ENCODE peak calls at places on chromosomes 1 and 21, in five cellular contexts. One of them, this sample, is unnamed.

GRCh38 chr1:54591127-54591756 is 32.1 kb downstream of the FAM151A start:
- DNase-seq in H1: no peak
- DNase-seq in endothelial cell of umbilical vein: no peak
- DNase-seq in K562: no peak
- DNase-seq in HCT116: no peak
- DNase-seq in this sample: no peak

GRCh38 chr1:30968220-30968971 is 59.8 kb upstream of the SDC3 start:
- DNase-seq in K562: no peak
- DNase-seq in endothelial cell of umbilical vein: no peak
- DNase-seq in H1: no peak
- DNase-seq in HCT116: no peak
- DNase-seq in this sample: no peak

GRCh38 chr1:234709473-234710279 is 99.7 kb upstream of the IRF2BP2 start:
- DNase-seq in endothelial cell of umbilical vein: no peak
- DNase-seq in HCT116: no peak
- DNase-seq in K562: no peak
- DNase-seq in H1: no peak
- DNase-seq in this sample: no peak

GRCh38 chr1:99571092-99571734 is 74.7 kb upstream of the PALMD start:
- DNase-seq in HCT116: no peak
- DNase-seq in endothelial cell of umbilical vein: no peak
- DNase-seq in H1: no peak
- DNase-seq in K562: no peak
- DNase-seq in this sample: no peak

GRCh38 chr1:41366428-41367101 is 5.3 kb downstream of the FOXO6 start:
- DNase-seq in HCT116: no peak
- DNase-seq in K562: no peak
- DNase-seq in H1: no peak
- DNase-seq in endothelial cell of umbilical vein: no peak
- DNase-seq in this sample: no peak

GRCh38 chr1:40432644-40433385 is 17.5 kb upstream of the ZFP69B start:
- DNase-seq in endothelial cell of umbilical vein: peak
- DNase-seq in K562: no peak
- DNase-seq in HCT116: no peak
- DNase-seq in H1: no peak
- DNase-seq in this sample: no peak

GRCh38 chr1:109975718-109976117 is 8.8 kb upstream of the AHCYL1 start:
- DNase-seq in endothelial cell of umbilical vein: peak
- DNase-seq in K562: no peak
- DNase-seq in H1: no peak
- DNase-seq in HCT116: no peak
- DNase-seq in this sample: no peak

GRCh38 chr1:175839678-175840669 is 96.6 kb upstream of the TNR start:
- DNase-seq in H1: no peak
- DNase-seq in endothelial cell of umbilical vein: peak
- DNase-seq in K562: no peak
- DNase-seq in HCT116: no peak
- DNase-seq in this sample: no peak

GRCh38 chr1:88799433-88799832 is 91.9 kb downstream of the GTF2B start:
- DNase-seq in endothelial cell of umbilical vein: no peak
- DNase-seq in HCT116: no peak
- DNase-seq in K562: no peak
- DNase-seq in H1: no peak
- DNase-seq in this sample: no peak

GRCh38 chr1:111221276-111221632 is 6.3 kb upstream of the CHI3L2 start:
- DNase-seq in endothelial cell of umbilical vein: no peak
- DNase-seq in H1: no peak
- DNase-seq in HCT116: no peak
- DNase-seq in K562: no peak
- DNase-seq in this sample: no peak

GRCh38 chr21:14773777-14774345 is 227.7 kb upstream of the SAMSN1 start:
- DNase-seq in HCT116: peak
- DNase-seq in K562: peak
- DNase-seq in H1: peak
- DNase-seq in endothelial cell of umbilical vein: peak
- DNase-seq in this sample: peak

GRCh38 chr1:197521118-197521739 is 253.2 kb downstream of the CRB1 start:
- DNase-seq in H1: no peak
- DNase-seq in HCT116: peak
- DNase-seq in endothelial cell of umbilical vein: peak
- DNase-seq in K562: peak
- DNase-seq in this sample: no peak

GRCh38 chr1:74396942-74397341 is 115.5 kb downstream of the LRRC53 start:
- DNase-seq in endothelial cell of umbilical vein: no peak
- DNase-seq in K562: no peak
- DNase-seq in HCT116: no peak
- DNase-seq in H1: no peak
- DNase-seq in this sample: no peak

GRCh38 chr1:26083246-26083645 is 15.8 kb upstream of the TRIM63 start:
- DNase-seq in H1: no peak
- DNase-seq in K562: no peak
- DNase-seq in HCT116: no peak
- DNase-seq in endothelial cell of umbilical vein: no peak
- DNase-seq in this sample: no peak

GRCh38 chr1:206471993-206472392 is 1.7 kb downstream of the IKBKE start:
- DNase-seq in endothelial cell of umbilical vein: no peak
- DNase-seq in H1: no peak
- DNase-seq in K562: no peak
- DNase-seq in HCT116: no peak
- DNase-seq in this sample: no peak

GRCh38 chr1:20402585-20403422 is 83.2 kb downstream of the CAMK2N1 start:
- DNase-seq in K562: no peak
- DNase-seq in H1: no peak
- DNase-seq in endothelial cell of umbilical vein: no peak
- DNase-seq in HCT116: no peak
- DNase-seq in this sample: no peak

GRCh38 chr1:63522891-63523728 is at the start of the genes EFCAB7 and ITGB3BP:
- DNase-seq in endothelial cell of umbilical vein: peak
- DNase-seq in H1: peak
- DNase-seq in HCT116: peak
- DNase-seq in K562: peak
- DNase-seq in this sample: peak

GRCh38 chr1:47755368-47755990 is 241.7 kb downstream of the TRABD2B start:
- DNase-seq in endothelial cell of umbilical vein: no peak
- DNase-seq in K562: peak
- DNase-seq in H1: peak
- DNase-seq in HCT116: peak
- DNase-seq in this sample: no peak

DNA sequence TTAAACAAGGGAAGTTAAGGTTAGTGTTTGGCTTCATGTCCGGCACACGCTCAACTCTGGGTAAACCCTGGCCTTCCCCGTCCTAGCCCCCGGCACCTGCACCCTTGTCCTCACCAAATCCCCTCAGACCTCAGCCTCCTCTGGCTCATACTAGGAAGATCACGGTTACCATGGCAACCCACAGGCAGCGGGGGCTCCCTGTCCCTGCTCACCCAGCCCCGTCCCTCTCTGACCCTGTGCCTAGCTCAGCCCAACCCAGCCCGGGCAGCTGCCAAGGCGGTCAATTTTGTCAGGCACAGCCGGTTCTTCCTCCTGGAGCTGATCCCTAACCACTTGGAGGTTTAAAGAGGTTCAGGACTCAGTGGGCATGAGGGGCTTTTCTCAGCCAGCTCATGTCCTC is 49.1 kb upstream of the IGSF21 start:
- DNase-seq in HCT116: no peak
- DNase-seq in K562: no peak
- DNase-seq in H1: no peak
- DNase-seq in endothelial cell of umbilical vein: no peak
- DNase-seq in this sample: no peak
- H3K9ac ChIP-seq in HCT116: no peak
- H3K9ac ChIP-seq in K562: no peak
- H3K9ac ChIP-seq in H1: no peak
- H3K9ac ChIP-seq in endothelial cell of umbilical vein: no peak
- H3K9ac ChIP-seq in this sample: no peak

DNA sequence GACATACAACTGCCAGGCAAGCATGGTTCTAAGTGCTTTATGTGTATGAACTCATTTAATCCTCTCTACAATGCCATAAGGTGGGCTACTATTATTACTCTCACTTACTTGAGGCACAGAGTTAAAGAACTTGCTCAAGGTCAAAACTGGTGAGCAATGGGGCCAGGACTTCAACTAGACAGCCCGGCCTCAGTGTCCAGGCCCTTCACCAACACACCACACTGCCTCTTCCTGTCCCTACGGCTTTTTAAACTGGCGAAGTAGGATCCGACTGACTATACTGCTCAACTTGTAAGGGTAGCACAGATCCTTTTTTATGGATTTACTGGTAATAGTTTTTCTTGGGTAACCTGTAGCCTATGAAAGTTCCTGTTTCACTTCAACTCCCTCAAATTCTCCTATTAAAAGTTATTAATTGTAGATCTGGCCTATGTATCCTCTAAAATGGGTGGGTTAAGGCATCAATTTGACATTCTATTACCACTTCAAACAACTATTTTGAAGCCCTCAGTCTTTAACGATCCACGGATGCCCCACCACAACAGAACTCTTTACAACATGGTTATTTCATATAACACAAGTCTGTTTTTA is 4.3 kb downstream of the ERRFI1 start:
- DNase-seq in K562: no peak
- DNase-seq in endothelial cell of umbilical vein: no peak
- DNase-seq in HCT116: no peak
- DNase-seq in H1: no peak
- DNase-seq in this sample: no peak
- TF ChIP-seq POLR2AphosphoS5 in K562: no peak
- TF ChIP-seq POLR2AphosphoS5 in endothelial cell of umbilical vein: no peak
- TF ChIP-seq POLR2AphosphoS5 in HCT116: peak
- TF ChIP-seq POLR2AphosphoS5 in H1: no peak
- TF ChIP-seq POLR2AphosphoS5 in this sample: no peak

GRCh38 chr1:147833231-147833840 is 69.3 kb upstream of the GJA8 start:
- DNase-seq in K562: no peak
- DNase-seq in H1: peak
- DNase-seq in HCT116: no peak
- DNase-seq in endothelial cell of umbilical vein: no peak
- DNase-seq in this sample: no peak
- H3K9ac ChIP-seq in K562: no peak
- H3K9ac ChIP-seq in H1: no peak
- H3K9ac ChIP-seq in HCT116: no peak
- H3K9ac ChIP-seq in endothelial cell of umbilical vein: no peak
- H3K9ac ChIP-seq in this sample: no peak

GRCh38 chr1:183604811-183605210 is 14.6 kb upstream of the NCF2 start:
- DNase-seq in endothelial cell of umbilical vein: no peak
- DNase-seq in HCT116: no peak
- DNase-seq in H1: no peak
- DNase-seq in K562: no peak
- DNase-seq in this sample: no peak
- TF ChIP-seq POLR2AphosphoS5 in endothelial cell of umbilical vein: no peak
- TF ChIP-seq POLR2AphosphoS5 in HCT116: no peak
- TF ChIP-seq POLR2AphosphoS5 in H1: no peak
- TF ChIP-seq POLR2AphosphoS5 in K562: no peak
- TF ChIP-seq POLR2AphosphoS5 in this sample: no peak

DNA sequence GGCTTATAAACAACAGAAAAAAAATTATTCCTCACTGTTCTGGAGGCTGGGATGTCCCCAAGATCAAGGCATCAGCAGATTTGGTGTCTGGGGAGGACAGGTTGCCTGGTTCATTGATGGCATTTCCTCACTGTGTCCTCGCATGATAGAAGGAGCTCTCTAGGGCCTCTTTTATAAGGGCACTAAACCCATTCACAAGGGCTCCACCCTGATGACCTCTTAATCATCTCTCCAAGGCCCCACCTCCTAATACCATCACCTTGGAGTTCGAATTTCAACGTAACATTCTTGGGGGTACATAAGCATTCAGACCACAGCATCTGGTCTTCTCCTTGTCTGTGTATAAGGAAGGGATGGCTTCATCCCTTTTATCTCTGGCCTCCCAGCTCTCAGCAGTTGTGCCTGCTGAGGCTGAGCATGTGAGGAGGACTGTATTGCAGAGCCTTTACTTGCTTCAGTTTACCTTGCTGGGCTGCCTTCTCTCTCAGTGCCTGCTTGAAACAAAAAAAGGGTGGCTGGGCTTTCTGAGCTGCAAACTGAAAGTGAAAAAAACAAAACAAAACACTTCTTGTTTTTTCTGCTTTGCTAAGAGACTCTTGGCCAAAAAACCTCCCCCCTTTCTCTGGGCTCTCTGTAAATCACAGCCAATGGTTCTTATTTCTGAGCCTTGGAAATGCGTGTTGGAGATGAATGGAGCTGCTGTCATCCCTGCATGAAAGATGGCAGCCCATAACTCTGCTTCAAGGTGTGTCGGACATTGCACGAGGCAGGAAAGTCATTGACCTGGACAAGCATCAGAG is 75.8 kb downstream of the RHOU start:
- DNase-seq in K562: no peak
- DNase-seq in endothelial cell of umbilical vein: no peak
- DNase-seq in HCT116: no peak
- DNase-seq in H1: no peak
- DNase-seq in this sample: no peak
- H3K9ac ChIP-seq in K562: no peak
- H3K9ac ChIP-seq in endothelial cell of umbilical vein: no peak
- H3K9ac ChIP-seq in HCT116: no peak
- H3K9ac ChIP-seq in H1: no peak
- H3K9ac ChIP-seq in this sample: no peak